ENCODE peak calls at places on chromosomes 3 and 15, in nine cellular contexts. One of them, this sample, is unnamed.

GRCh38 chr3:39318311-39318710 is 11.2 kb upstream of the CCR8 start:
- DNase-seq in cardiac muscle cell: no peak
- DNase-seq in heart left ventricle: no peak
- DNase-seq in PC-3: peak
- DNase-seq in glutamatergic neuron: no peak
- DNase-seq in GM20000: no peak
- DNase-seq in AG09309: no peak
- DNase-seq in kidney epithelial cell: no peak
- DNase-seq in right lobe of liver: no peak
- DNase-seq in this sample: no peak

GRCh38 chr3:56971816-56972215 is 88.6 kb upstream of the SPATA12 start:
- DNase-seq in cardiac muscle cell: no peak
- DNase-seq in heart left ventricle: no peak
- DNase-seq in PC-3: no peak
- DNase-seq in glutamatergic neuron: no peak
- DNase-seq in GM20000: no peak
- DNase-seq in AG09309: no peak
- DNase-seq in kidney epithelial cell: no peak
- DNase-seq in right lobe of liver: no peak
- DNase-seq in this sample: no peak

GRCh38 chr15:53323197-53323596 is 436.3 kb downstream of the WDR72 start:
- DNase-seq in cardiac muscle cell: peak
- DNase-seq in heart left ventricle: no peak
- DNase-seq in PC-3: peak
- DNase-seq in glutamatergic neuron: no peak
- DNase-seq in GM20000: no peak
- DNase-seq in AG09309: no peak
- DNase-seq in kidney epithelial cell: no peak
- DNase-seq in right lobe of liver: no peak
- DNase-seq in this sample: no peak

GRCh38 chr15:92391640-92392039 is 2.0 kb upstream of the ST8SIA2 start:
- DNase-seq in cardiac muscle cell: no peak
- DNase-seq in heart left ventricle: no peak
- DNase-seq in PC-3: peak
- DNase-seq in glutamatergic neuron: no peak
- DNase-seq in GM20000: peak
- DNase-seq in AG09309: no peak
- DNase-seq in kidney epithelial cell: no peak
- DNase-seq in right lobe of liver: no peak
- DNase-seq in this sample: peak

GRCh38 chr3:158659454-158660237 is 12.8 kb downstream of the LXN start:
- DNase-seq in cardiac muscle cell: peak
- DNase-seq in heart left ventricle: no peak
- DNase-seq in PC-3: peak
- DNase-seq in glutamatergic neuron: peak
- DNase-seq in GM20000: peak
- DNase-seq in AG09309: peak
- DNase-seq in kidney epithelial cell: no peak
- DNase-seq in right lobe of liver: peak
- DNase-seq in this sample: peak

GRCh38 chr3:185537369-185537970 is 14.9 kb downstream of the LIPH start:
- DNase-seq in cardiac muscle cell: no peak
- DNase-seq in heart left ventricle: no peak
- DNase-seq in PC-3: peak
- DNase-seq in glutamatergic neuron: no peak
- DNase-seq in GM20000: peak
- DNase-seq in AG09309: peak
- DNase-seq in kidney epithelial cell: peak
- DNase-seq in right lobe of liver: peak
- DNase-seq in this sample: no peak

GRCh38 chr15:83323296-83323711 is 38.8 kb upstream of the BNC1 start:
- DNase-seq in cardiac muscle cell: no peak
- DNase-seq in heart left ventricle: no peak
- DNase-seq in PC-3: peak
- DNase-seq in glutamatergic neuron: peak
- DNase-seq in GM20000: no peak
- DNase-seq in AG09309: peak
- DNase-seq in kidney epithelial cell: peak
- DNase-seq in right lobe of liver: no peak
- DNase-seq in this sample: no peak

GRCh38 chr3:119582178-119582577 is 2.9 kb downstream of the ADPRH start:
- DNase-seq in cardiac muscle cell: no peak
- DNase-seq in heart left ventricle: no peak
- DNase-seq in PC-3: no peak
- DNase-seq in glutamatergic neuron: no peak
- DNase-seq in GM20000: peak
- DNase-seq in AG09309: no peak
- DNase-seq in kidney epithelial cell: peak
- DNase-seq in right lobe of liver: no peak
- DNase-seq in this sample: no peak

GRCh38 chr3:113157408-113157980 is 53.9 kb upstream of the BOC start:
- DNase-seq in cardiac muscle cell: no peak
- DNase-seq in heart left ventricle: no peak
- DNase-seq in PC-3: no peak
- DNase-seq in glutamatergic neuron: no peak
- DNase-seq in GM20000: no peak
- DNase-seq in AG09309: no peak
- DNase-seq in kidney epithelial cell: no peak
- DNase-seq in right lobe of liver: no peak
- DNase-seq in this sample: no peak

GRCh38 chr3:134858516-134859035 is 63.5 kb downstream of the EPHB1 start:
- DNase-seq in cardiac muscle cell: no peak
- DNase-seq in heart left ventricle: no peak
- DNase-seq in PC-3: no peak
- DNase-seq in glutamatergic neuron: no peak
- DNase-seq in GM20000: no peak
- DNase-seq in AG09309: no peak
- DNase-seq in kidney epithelial cell: no peak
- DNase-seq in right lobe of liver: peak
- DNase-seq in this sample: no peak

GRCh38 chr3:52983336-52983807 is 62.5 kb downstream of the SFMBT1 start:
- DNase-seq in cardiac muscle cell: no peak
- DNase-seq in heart left ventricle: no peak
- DNase-seq in PC-3: no peak
- DNase-seq in glutamatergic neuron: no peak
- DNase-seq in GM20000: peak
- DNase-seq in AG09309: no peak
- DNase-seq in kidney epithelial cell: no peak
- DNase-seq in right lobe of liver: no peak
- DNase-seq in this sample: no peak

GRCh38 chr3:51934139-51934850 is 7.4 kb downstream of the RRP9 start:
- DNase-seq in cardiac muscle cell: no peak
- DNase-seq in heart left ventricle: no peak
- DNase-seq in PC-3: no peak
- DNase-seq in glutamatergic neuron: no peak
- DNase-seq in GM20000: no peak
- DNase-seq in AG09309: no peak
- DNase-seq in kidney epithelial cell: no peak
- DNase-seq in right lobe of liver: peak
- DNase-seq in this sample: no peak

GRCh38 chr3:28299705-28300104 is 48.8 kb upstream of the ZCWPW2 start:
- DNase-seq in cardiac muscle cell: no peak
- DNase-seq in heart left ventricle: no peak
- DNase-seq in PC-3: no peak
- DNase-seq in glutamatergic neuron: no peak
- DNase-seq in GM20000: no peak
- DNase-seq in AG09309: no peak
- DNase-seq in kidney epithelial cell: no peak
- DNase-seq in right lobe of liver: no peak
- DNase-seq in this sample: no peak

GRCh38 chr3:140922634-140923033 is 19.0 kb upstream of the SLC25A36 start:
- DNase-seq in cardiac muscle cell: no peak
- DNase-seq in heart left ventricle: no peak
- DNase-seq in PC-3: peak
- DNase-seq in glutamatergic neuron: no peak
- DNase-seq in GM20000: peak
- DNase-seq in AG09309: no peak
- DNase-seq in kidney epithelial cell: no peak
- DNase-seq in right lobe of liver: no peak
- DNase-seq in this sample: no peak

GRCh38 chr3:9398715-9399708 is 1.6 kb downstream of the SETD5 start:
- DNase-seq in cardiac muscle cell: peak
- DNase-seq in heart left ventricle: no peak
- DNase-seq in PC-3: peak
- DNase-seq in glutamatergic neuron: no peak
- DNase-seq in GM20000: peak
- DNase-seq in AG09309: no peak
- DNase-seq in kidney epithelial cell: no peak
- DNase-seq in right lobe of liver: no peak
- DNase-seq in this sample: no peak

GRCh38 chr3:100496711-100497261 is 4.4 kb downstream of the TMEM45A start:
- DNase-seq in cardiac muscle cell: no peak
- DNase-seq in heart left ventricle: no peak
- DNase-seq in PC-3: peak
- DNase-seq in glutamatergic neuron: no peak
- DNase-seq in GM20000: no peak
- DNase-seq in AG09309: peak
- DNase-seq in kidney epithelial cell: no peak
- DNase-seq in right lobe of liver: no peak
- DNase-seq in this sample: no peak

GRCh38 chr15:39583586-39584265 is 2.8 kb downstream of the THBS1 start:
- DNase-seq in cardiac muscle cell: peak
- DNase-seq in heart left ventricle: no peak
- DNase-seq in PC-3: peak
- DNase-seq in glutamatergic neuron: no peak
- DNase-seq in GM20000: peak
- DNase-seq in AG09309: peak
- DNase-seq in kidney epithelial cell: no peak
- DNase-seq in right lobe of liver: no peak
- DNase-seq in this sample: peak

DNA sequence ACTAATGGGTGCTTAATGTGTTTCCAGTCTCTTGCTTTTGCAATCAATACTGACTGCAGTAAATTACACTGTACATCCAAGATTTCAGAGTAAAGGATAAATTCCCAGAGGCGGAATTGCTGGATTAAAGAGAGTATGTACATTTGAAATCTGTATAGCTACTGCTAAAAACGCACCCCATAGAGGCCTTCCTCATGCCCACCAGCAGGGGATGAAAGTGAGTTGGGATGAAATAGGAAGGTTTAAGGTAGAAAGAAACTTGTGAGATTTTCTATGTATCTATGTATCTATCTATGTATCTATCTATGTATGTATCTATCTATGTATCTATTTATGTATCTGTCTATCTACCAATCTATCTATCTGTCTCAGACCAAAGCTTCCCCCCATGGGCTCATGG is 28.4 kb downstream of the TMEM44 start:
- DNase-seq in cardiac muscle cell: no peak
- DNase-seq in heart left ventricle: no peak
- DNase-seq in PC-3: peak
- DNase-seq in glutamatergic neuron: no peak
- DNase-seq in GM20000: no peak
- DNase-seq in AG09309: no peak
- DNase-seq in kidney epithelial cell: no peak
- DNase-seq in right lobe of liver: no peak
- DNase-seq in this sample: no peak
- TF ChIP-seq CTCF in cardiac muscle cell: peak
- TF ChIP-seq CTCF in heart left ventricle: no peak
- TF ChIP-seq CTCF in PC-3: peak
- TF ChIP-seq CTCF in glutamatergic neuron: no peak
- TF ChIP-seq CTCF in GM20000: no peak
- TF ChIP-seq CTCF in AG09309: peak
- TF ChIP-seq CTCF in kidney epithelial cell: peak
- TF ChIP-seq CTCF in right lobe of liver: peak
- TF ChIP-seq CTCF in this sample: no peak

GRCh38 chr3:114213669-114214541 is 23.5 kb downstream of the ZNF80 start:
- DNase-seq in cardiac muscle cell: peak
- DNase-seq in heart left ventricle: no peak
- DNase-seq in PC-3: no peak
- DNase-seq in glutamatergic neuron: peak
- DNase-seq in GM20000: peak
- DNase-seq in AG09309: peak
- DNase-seq in kidney epithelial cell: peak
- DNase-seq in right lobe of liver: no peak
- DNase-seq in this sample: no peak
- TF ChIP-seq CTCF in cardiac muscle cell: peak
- TF ChIP-seq CTCF in heart left ventricle: no peak
- TF ChIP-seq CTCF in PC-3: no peak
- TF ChIP-seq CTCF in glutamatergic neuron: no peak
- TF ChIP-seq CTCF in GM20000: no peak
- TF ChIP-seq CTCF in AG09309: no peak
- TF ChIP-seq CTCF in kidney epithelial cell: peak
- TF ChIP-seq CTCF in right lobe of liver: no peak
- TF ChIP-seq CTCF in this sample: no peak

DNA sequence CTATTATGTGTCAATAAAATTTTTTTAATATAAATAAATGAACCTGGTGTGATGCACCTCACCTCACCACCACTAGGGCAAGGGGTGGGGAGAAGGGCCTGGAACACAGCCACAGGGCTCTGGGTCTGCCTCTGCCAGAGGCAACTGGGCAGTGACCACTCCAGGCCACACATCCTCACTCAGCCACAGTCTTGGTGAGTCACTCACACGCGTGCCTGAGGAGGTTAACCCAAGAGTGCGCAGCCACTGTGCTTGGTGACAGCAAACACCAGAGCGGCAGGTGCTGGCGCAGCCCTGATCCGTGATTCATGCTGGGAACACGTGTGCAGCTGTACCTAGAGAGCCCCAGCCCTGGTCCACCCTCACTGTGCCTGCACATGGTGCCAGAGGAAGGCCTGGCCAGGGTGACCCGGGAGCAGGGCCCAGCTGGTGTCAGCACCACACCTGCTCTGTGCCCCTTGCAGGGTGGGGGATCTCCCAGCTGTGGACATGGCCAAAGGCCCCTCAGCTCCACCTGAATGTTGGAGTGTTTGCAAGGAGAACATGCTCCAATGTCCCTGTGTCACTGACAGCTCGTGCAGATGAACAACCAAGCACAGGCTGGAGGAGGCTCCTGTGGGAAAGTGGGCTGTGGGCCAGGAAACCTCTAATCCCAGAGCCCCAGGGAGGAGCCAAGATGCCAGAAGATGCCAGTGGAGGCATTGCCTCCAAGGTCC is 2.1 kb downstream of the SLC41A3 start:
- DNase-seq in cardiac muscle cell: no peak
- DNase-seq in heart left ventricle: no peak
- DNase-seq in PC-3: peak
- DNase-seq in glutamatergic neuron: no peak
- DNase-seq in GM20000: no peak
- DNase-seq in AG09309: no peak
- DNase-seq in kidney epithelial cell: no peak
- DNase-seq in right lobe of liver: no peak
- DNase-seq in this sample: no peak
- TF ChIP-seq CTCF in cardiac muscle cell: peak
- TF ChIP-seq CTCF in heart left ventricle: peak
- TF ChIP-seq CTCF in PC-3: peak
- TF ChIP-seq CTCF in glutamatergic neuron: peak
- TF ChIP-seq CTCF in GM20000: no peak
- TF ChIP-seq CTCF in AG09309: peak
- TF ChIP-seq CTCF in kidney epithelial cell: peak
- TF ChIP-seq CTCF in right lobe of liver: peak
- TF ChIP-seq CTCF in this sample: peak

DNA sequence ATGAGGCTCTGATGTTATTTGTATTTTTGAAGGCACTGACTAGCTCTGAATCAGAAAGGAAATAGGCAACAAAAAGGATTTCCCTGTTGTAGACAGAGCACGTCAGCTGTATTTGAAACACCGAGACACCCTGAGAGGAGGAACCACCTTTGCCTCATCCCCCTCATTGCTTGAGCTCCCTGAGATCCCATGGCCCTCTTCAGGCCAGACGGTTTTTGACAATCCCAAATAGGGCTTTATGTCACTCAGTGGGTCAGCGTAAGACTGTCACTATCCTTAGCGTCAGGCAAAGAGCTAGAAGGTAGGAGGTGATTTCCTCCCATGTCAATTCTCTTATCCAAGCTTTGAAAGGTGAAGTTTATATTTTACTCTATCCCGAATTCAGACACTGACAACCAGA is 254.3 kb downstream of the ZNF621 start:
- DNase-seq in cardiac muscle cell: no peak
- DNase-seq in heart left ventricle: no peak
- DNase-seq in PC-3: no peak
- DNase-seq in glutamatergic neuron: no peak
- DNase-seq in GM20000: no peak
- DNase-seq in AG09309: no peak
- DNase-seq in kidney epithelial cell: no peak
- DNase-seq in right lobe of liver: no peak
- DNase-seq in this sample: no peak
- TF ChIP-seq CTCF in cardiac muscle cell: no peak
- TF ChIP-seq CTCF in heart left ventricle: no peak
- TF ChIP-seq CTCF in PC-3: no peak
- TF ChIP-seq CTCF in glutamatergic neuron: no peak
- TF ChIP-seq CTCF in GM20000: no peak
- TF ChIP-seq CTCF in AG09309: no peak
- TF ChIP-seq CTCF in kidney epithelial cell: no peak
- TF ChIP-seq CTCF in right lobe of liver: no peak
- TF ChIP-seq CTCF in this sample: no peak

This sample was measured in endothelial cell.